ENCODE peak calls at places on chromosome X, in six cellular contexts. U is spleen, B is neural progenitor cell, Y is endodermal cell, D is right lobe of liver, W is OCI-LY7. E is an unnamed sample.

GRCh38 chrX:120549483-120550452 is 11.0 kb downstream of the CUL4B start:
- DNase-seq in D (no peak), W (no peak), Y (no peak), U (no peak), B (no peak), E (no peak)

GRCh38 chrX:119240356-119240755 is 4.3 kb downstream of the PGRMC1 start:
- DNase-seq in W (no peak), D (no peak), U (no peak), Y (no peak), B (no peak), E (no peak)

GRCh38 chrX:145848451-145848850 is 30.8 kb downstream of the SLITRK2 start:
- DNase-seq in Y (no peak), B (no peak), W (no peak), U (no peak), D (no peak), E (no peak)

GRCh38 chrX:48910926-48911406 is 480 bp downstream of the SLC35A2 start:
- DNase-seq in B (no peak), W (peak; percentile 60), D (no peak), U (no peak), Y (no peak), E (no peak)

GRCh38 chrX:29687687-29688086 is 527.7 kb upstream of the MAGEB2 start:
- DNase-seq in Y (no peak), D (no peak), W (no peak), U (no peak), B (no peak), E (no peak)

GRCh38 chrX:2541603-2542002 is 40.8 kb upstream of the DHRSX start:
- DNase-seq in W (no peak), U (no peak), Y (no peak), D (no peak), B (no peak), E (no peak)

GRCh38 chrX:150270622-150271021 is 92.5 kb upstream of the MAMLD1 start:
- DNase-seq in B (no peak), U (no peak), W (no peak), Y (no peak), D (no peak), E (no peak)

GRCh38 chrX:24870143-24870542 is 145.6 kb downstream of the ARX start:
- DNase-seq in U (no peak), B (no peak), Y (no peak), D (no peak), W (no peak), E (no peak)

GRCh38 chrX:83077606-83078005 is 430.5 kb upstream of the POU3F4 start:
- DNase-seq in B (no peak), D (no peak), U (no peak), W (no peak), Y (no peak), E (no peak)

GRCh38 chrX:24465524-24465850 is 401 bp downstream of the PDK3 start:
- DNase-seq in Y (no peak), B (no peak), W (no peak), U (peak; percentile 88), D (no peak), E (no peak)

DNA sequence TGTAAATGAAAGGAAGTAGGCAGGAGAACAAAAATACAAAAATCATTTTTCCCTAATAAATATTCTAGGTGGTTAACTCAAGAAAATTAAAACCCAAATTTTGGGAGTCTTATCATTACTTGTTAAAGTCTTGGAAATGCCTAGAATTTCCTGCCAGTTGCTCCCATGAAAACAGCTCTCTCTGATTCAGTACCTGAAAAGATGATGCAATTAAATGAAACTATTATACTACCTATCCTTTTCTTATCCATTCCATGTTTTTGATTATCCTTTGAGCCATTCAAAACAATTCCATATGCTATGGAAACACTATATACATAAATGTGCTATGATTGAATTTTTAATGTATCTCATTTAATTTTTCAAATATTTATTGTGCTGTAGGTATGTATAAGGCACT is 50.5 kb upstream of the AMELX start:
- DNase-seq in W (no peak), D (no peak), Y (no peak), B (no peak), U (no peak), E (no peak)
- H3K4me1 ChIP-seq in W (no peaks in the 10 kb centered on the region), D (no peaks in the 10 kb centered on the region), Y (no peaks in the 10 kb centered on the region), B (no peaks in the 10 kb centered on the region), U (no peaks in the 10 kb centered on the region), E (peaks cover 9% of the 10 kb centered on the region)

GRCh38 chrX:19882066-19882775 is 5.2 kb downstream of the SH3KBP1 start:
- DNase-seq in W (no peak), B (no peak), D (no peak), U (no peak), Y (no peak), E (no peak)
- H3K4me1 ChIP-seq in W (peaks cover 52% of the 10 kb centered on the region), B (no peaks in the 10 kb centered on the region), D (no peaks in the 10 kb centered on the region), U (peaks cover 6% of the 10 kb centered on the region), Y (no peaks in the 10 kb centered on the region), E (no peaks in the 10 kb centered on the region)

GRCh38 chrX:54422168-54422567 is 18.0 kb upstream of the TSR2 start:
- DNase-seq in B (no peak), Y (no peak), U (no peak), D (no peak), W (no peak), E (no peak)
- H3K4me1 ChIP-seq in B (no peaks in the 10 kb centered on the region), Y (no peaks in the 10 kb centered on the region), U (no peaks in the 10 kb centered on the region), D (no peaks in the 10 kb centered on the region), W (no peaks in the 10 kb centered on the region), E (no peaks in the 10 kb centered on the region)

DNA sequence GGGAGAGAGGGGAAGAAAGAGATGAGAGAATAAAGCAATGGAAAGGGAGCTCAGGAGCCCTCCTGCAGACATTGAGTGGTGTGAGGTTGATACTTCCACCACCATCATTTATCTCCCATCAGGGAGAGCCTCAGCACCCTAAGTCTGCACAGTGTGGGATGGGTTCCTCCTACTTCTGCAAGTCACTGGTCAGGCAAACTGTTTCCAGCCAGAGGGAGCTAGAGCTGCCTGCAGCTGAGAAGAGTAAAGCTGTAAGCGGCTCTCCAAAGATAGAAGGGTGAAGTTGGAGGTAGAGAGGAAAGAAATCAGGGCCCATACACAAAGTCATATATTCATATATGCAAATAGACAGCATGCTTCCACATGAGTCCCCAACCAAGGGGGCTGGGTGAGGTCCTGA is 21.8 kb upstream of the ZNF81 start:
- DNase-seq in D (no peak), Y (peak; percentile 60), U (no peak), W (no peak), B (peak; percentile 13), E (no peak)
- H3K4me1 ChIP-seq in D (no peaks in the 10 kb centered on the region), Y (peaks cover 4% of the 10 kb centered on the region), U (no peaks in the 10 kb centered on the region), W (no peaks in the 10 kb centered on the region), B (no peaks in the 10 kb centered on the region), E (peaks cover 5% of the 10 kb centered on the region)

GRCh38 chrX:40006025-40007017 is 91.4 kb downstream of the BCOR start:
- DNase-seq in U (peak; percentile 79), D (peak; percentile 55), W (no peak), B (peak; percentile 81), Y (peak; percentile 91), E (no peak)
- H3K4me1 ChIP-seq in U (peaks cover 11% of the 10 kb centered on the region), D (no peaks in the 10 kb centered on the region), W (peaks cover 17% of the 10 kb centered on the region), B (peaks cover 60% of the 10 kb centered on the region), Y (peaks cover 6% of the 10 kb centered on the region), E (no peaks in the 10 kb centered on the region)

GRCh38 chrX:134797390-134797700 is 139.1 kb upstream of the PLAC1 start:
- DNase-seq in Y (no peak), W (peak; percentile 1), D (no peak), U (no peak), B (no peak), E (no peak)

GRCh38 chrX:134803060-134803459 is 144.8 kb upstream of the PLAC1 start:
- DNase-seq in U (no peak), Y (peak; percentile 71), B (peak; percentile 7), W (no peak), D (no peak), E (no peak)

GRCh38 chrX:134794692-134795091 is 136.4 kb upstream of the PLAC1 start:
- DNase-seq in B (no peak), D (no peak), W (no peak), Y (no peak), U (no peak), E (no peak)

GRCh38 chrX:134801267-134801666 is 143.0 kb upstream of the PLAC1 start:
- DNase-seq in U (no peak), D (no peak), B (no peak), W (no peak), Y (peak; percentile 41), E (no peak)

DNA sequence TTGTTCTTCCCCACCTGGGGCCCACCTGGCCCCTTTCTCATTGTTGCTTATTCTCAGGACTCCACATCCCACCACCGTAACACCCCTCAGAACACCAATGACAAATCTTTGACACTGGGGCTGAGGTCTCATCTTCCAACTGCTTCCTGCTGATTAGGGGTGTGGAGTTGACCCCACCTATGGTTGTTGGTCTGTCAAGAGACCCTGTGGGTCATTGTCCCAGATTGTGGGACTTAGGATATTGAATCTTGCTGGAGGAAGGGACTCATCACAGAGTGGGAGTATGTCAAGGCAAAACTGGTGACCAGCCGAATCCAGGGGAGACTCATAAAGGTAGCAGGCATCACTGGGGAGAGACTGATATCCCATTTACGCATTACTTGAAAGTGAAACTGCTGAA is 140.2 kb upstream of the PLAC1 start:
- DNase-seq in W (no peak), B (no peak), Y (peak; percentile 46), D (no peak), U (no peak), E (no peak)
- H3K4me1 ChIP-seq in W (peaks cover 24% of the 10 kb centered on the region), B (peaks cover 8% of the 10 kb centered on the region), Y (peaks cover 4% of the 10 kb centered on the region), D (no peaks in the 10 kb centered on the region), U (peaks cover 3% of the 10 kb centered on the region), E (peaks cover 2% of the 10 kb centered on the region)

E was measured in RWPE2.